ENCODE peak calls at places on chromosomes 5 and 9, in six cellular contexts. J is osteoblast, Q is HS-5, W is NCI-H1092, T is sciatic nerve, V is SW 1271. S is an unnamed sample.

GRCh38 chr9:137194388-137194787 is 5.9 kb downstream of the SSNA1 start:
- DNase-seq in J (no peak), Q (no peak), W (no peak), T (no peak), V (no peak), S (no peak)

GRCh38 chr9:88587182-88587581 is 52.2 kb downstream of the NXNL2 start:
- DNase-seq in J (peak), Q (no peak), W (no peak), T (no peak), V (no peak), S (no peak)

GRCh38 chr9:36738318-36738975 is 165.8 kb downstream of the MELK start:
- DNase-seq in J (peak), Q (peak), W (no peak), T (no peak), V (peak), S (no peak)

GRCh38 chr5:173501922-173502321 is 114.5 kb downstream of the BOD1 start:
- DNase-seq in J (no peak), Q (no peak), W (no peak), T (no peak), V (no peak), S (no peak)

GRCh38 chr9:128006360-128007024 is 25.7 kb upstream of the EEIG1 start:
- DNase-seq in J (no peak), Q (no peak), W (no peak), T (no peak), V (no peak), S (no peak)

GRCh38 chr9:95506438-95506691 is 10.4 kb downstream of the PTCH1 start:
- DNase-seq in J (peak), Q (no peak), W (no peak), T (no peak), V (peak), S (no peak)

GRCh38 chr9:131616983-131617604 is 71.8 kb downstream of the PRRT1B start:
- DNase-seq in J (no peak), Q (no peak), W (no peak), T (no peak), V (no peak), S (no peak)

GRCh38 chr9:89422151-89422918 is 75.6 kb downstream of the SEMA4D start:
- DNase-seq in J (peak), Q (no peak), W (no peak), T (no peak), V (no peak), S (no peak)

GRCh38 chr5:161311141-161311708 is 235.3 kb downstream of the GABRB2 start:
- DNase-seq in J (no peak), Q (no peak), W (no peak), T (no peak), V (no peak), S (no peak)

GRCh38 chr5:105213078-105213477 is 1650.5 kb upstream of the NUDT12 start:
- DNase-seq in J (no peak), Q (no peak), W (no peak), T (no peak), V (no peak), S (no peak)

GRCh38 chr5:137567226-137567625 is 68.1 kb upstream of the SPOCK1 start:
- DNase-seq in J (no peak), Q (no peak), W (peak), T (no peak), V (no peak), S (no peak)

GRCh38 chr5:167950126-167950721 is 341.2 kb upstream of the WWC1 start:
- DNase-seq in J (peak), Q (no peak), W (no peak), T (peak), V (no peak), S (no peak)

GRCh38 chr5:165620394-165620793 is 2115.0 kb downstream of the MAT2B start:
- DNase-seq in J (no peak), Q (peak), W (no peak), T (no peak), V (no peak), S (no peak)

GRCh38 chr5:128435861-128436260 is 102.2 kb downstream of the FBN2 start:
- DNase-seq in J (no peak), Q (no peak), W (no peak), T (no peak), V (no peak), S (no peak)

GRCh38 chr5:131068893-131069643 is 96.0 kb downstream of the HINT1 start:
- DNase-seq in J (peak), Q (no peak), W (no peak), T (no peak), V (peak), S (no peak)

GRCh38 chr9:34501889-34502425 is 20.8 kb downstream of the ENHO start:
- DNase-seq in J (peak), Q (no peak), W (peak), T (peak), V (no peak), S (no peak)

GRCh38 chr5:54754878-54755277 is 230.5 kb downstream of the ESM1 start:
- DNase-seq in J (no peak), Q (no peak), W (no peak), T (no peak), V (no peak), S (no peak)

GRCh38 chr5:176955895-176956294 is 50.7 kb downstream of the UIMC1 start:
- DNase-seq in J (peak), Q (peak), W (no peak), T (no peak), V (no peak), S (no peak)